ENCODE peak calls at places on chromosomes 4 and X, in four cellular contexts. R is fibroblast of lung, B is AG10803, Z is astrocyte. S is an unnamed sample.

GRCh38 chr4:121676388-121677075 is 20.2 kb downstream of the ANXA5 start:
- DNase-seq in B (no peak), R (no peak), Z (no peak), S (no peak)

GRCh38 chrX:56978172-56978571 is 17.2 kb downstream of the SPIN3 start:
- DNase-seq in Z (peak), R (peak), B (peak), S (peak)

GRCh38 chr4:100421356-100421978 is 96.4 kb downstream of the EMCN start:
- DNase-seq in R (peak), B (peak), Z (peak), S (peak)

GRCh38 chr4:89072921-89073320 is 15.9 kb upstream of the FAM13A start:
- DNase-seq in Z (no peak), R (no peak), B (no peak), S (no peak)

GRCh38 chr4:101127176-101127790 is 220.0 kb downstream of the PPP3CA start:
- DNase-seq in Z (no peak), R (no peak), B (no peak), S (no peak)

GRCh38 chr4:159764343-159764952 is 661.6 kb downstream of the RAPGEF2 start:
- DNase-seq in B (peak), Z (peak), R (peak), S (peak)

GRCh38 chrX:86102341-86102740 is 45.9 kb upstream of the DACH2 start:
- DNase-seq in B (no peak), Z (no peak), R (no peak), S (no peak)

GRCh38 chr4:70734168-70734954 is 12.6 kb downstream of the RUFY3 start:
- DNase-seq in B (peak), R (peak), Z (peak), S (peak)

GRCh38 chr4:30754021-30754420 is 33.9 kb downstream of the PCDH7 start:
- DNase-seq in B (no peak), R (peak), Z (peak), S (peak)

GRCh38 chr4:122831515-122832196 is 5.0 kb downstream of the FGF2 start:
- DNase-seq in Z (peak), R (no peak), B (peak), S (peak)

GRCh38 chr4:6270691-6271121 is 1.1 kb downstream of the WFS1 start:
- DNase-seq in R (peak), Z (no peak), B (peak), S (no peak)

GRCh38 chr4:15239866-15240265 is 188.0 kb upstream of the C1QTNF7 start:
- DNase-seq in Z (peak), B (no peak), R (peak), S (no peak)

GRCh38 chrX:14267224-14267623 is 237.5 kb upstream of the GEMIN8 start:
- DNase-seq in R (no peak), Z (no peak), B (no peak), S (no peak)

GRCh38 chr4:159191989-159192388 is 89.1 kb downstream of the RAPGEF2 start:
- DNase-seq in B (peak), Z (peak), R (peak), S (peak)

GRCh38 chr4:140049024-140049923 is 104.7 kb downstream of the MAML3 start:
- DNase-seq in R (peak), B (peak), Z (peak), S (peak)
- TF ChIP-seq CTCF in R (peak), B (no peak), Z (no peak), S (no peak)

GRCh38 chr4:25954293-25954904 is 40.4 kb downstream of the SMIM20 start:
- DNase-seq in Z (no peak), R (no peak), B (no peak), S (no peak)

GRCh38 chr4:25956260-25956659 is 42.2 kb downstream of the SMIM20 start:
- DNase-seq in Z (no peak), B (no peak), R (no peak), S (no peak)

GRCh38 chr4:25951390-25951952 is 37.5 kb downstream of the SMIM20 start:
- DNase-seq in R (no peak), B (no peak), Z (no peak), S (no peak)

GRCh38 chr4:25955705-25956104 is 41.7 kb downstream of the SMIM20 start:
- DNase-seq in B (no peak), R (no peak), Z (no peak), S (no peak)

DNA sequence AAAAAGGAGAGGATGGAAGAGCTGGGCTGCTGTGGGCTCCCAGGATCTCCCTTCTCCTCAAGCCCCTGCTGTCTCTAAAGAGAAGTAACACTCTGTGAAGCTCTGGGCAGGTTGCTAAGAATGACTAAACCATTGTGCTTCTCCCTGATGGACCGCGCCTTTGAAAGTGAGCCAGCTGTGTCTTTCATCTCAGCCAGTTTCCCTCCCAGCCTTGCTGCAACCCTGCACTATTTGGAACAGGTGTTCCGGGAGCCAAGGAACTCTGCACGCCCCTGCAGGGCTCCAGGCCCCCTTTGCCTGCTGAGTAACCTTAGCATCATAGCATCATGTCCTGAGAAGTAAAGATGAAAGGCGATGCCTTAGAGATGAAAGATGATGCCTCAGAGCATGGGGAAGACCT is 39.7 kb downstream of the SMIM20 start:
- DNase-seq in B (no peak), Z (peak), R (peak), S (peak)
- TF ChIP-seq CTCF in B (no peak), Z (no peak), R (peak), S (no peak)

GRCh38 chr4:926538-926937 is 5.6 kb downstream of the GAK start:
- DNase-seq in Z (no peak), R (peak), B (no peak), S (peak)
- TF ChIP-seq CTCF in Z (peak), R (peak), B (peak), S (peak)

GRCh38 chrX:7191681-7192110 is 43.7 kb upstream of the PUDP start:
- DNase-seq in B (no peak), Z (no peak), R (no peak), S (peak)

GRCh38 chrX:7192871-7193270 is 44.9 kb upstream of the PUDP start:
- DNase-seq in R (no peak), B (no peak), Z (no peak), S (no peak)

GRCh38 chrX:7194606-7195005 is 46.7 kb upstream of the PUDP start:
- DNase-seq in B (no peak), Z (no peak), R (no peak), S (no peak)

DNA sequence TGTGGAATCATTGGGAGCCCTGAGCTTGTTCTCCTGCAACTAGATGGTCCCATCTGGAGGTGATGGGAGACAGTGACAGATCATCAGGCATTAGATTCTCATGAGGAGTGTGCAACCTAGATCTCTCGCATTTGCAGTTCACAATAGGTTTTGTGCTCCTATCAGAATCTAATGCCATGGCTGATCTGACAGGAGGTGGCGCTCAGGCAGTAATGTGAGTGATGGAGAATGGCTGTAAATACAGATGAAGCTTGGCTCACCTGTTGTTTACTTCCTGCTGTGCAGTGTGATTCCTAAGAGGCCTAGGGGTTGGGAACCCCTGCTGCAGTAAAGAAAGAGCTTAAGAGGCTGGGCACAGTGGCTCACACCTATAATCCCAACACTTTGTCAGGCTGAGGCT is 42.2 kb upstream of the PUDP start:
- DNase-seq in R (no peak), B (no peak), Z (no peak), S (peak)
- TF ChIP-seq CTCF in R (no peak), B (no peak), Z (no peak), S (no peak)

GRCh38 chrX:119791437-119792231 is at the start of gene RPL39:
- DNase-seq in Z (peak), B (peak), R (peak), S (peak)

GRCh38 chrX:119790977-119791436 is 423 bp downstream of the RPL39 start:
- DNase-seq in R (peak), B (peak), Z (peak), S (peak)
- TF ChIP-seq CTCF in R (peak), B (peak), Z (peak), S (no peak)

S was measured in MCF 10A.